ENCODE peak calls at places on chromosome 10, in four cellular contexts. H is keratinocyte, M is fibroblast of lung, K is ascending aorta. L is an unnamed sample.

GRCh38 chr10:78904196-78904595 is 164.6 kb upstream of the ZMIZ1 start:
- DNase-seq in K (no peak), M (no peak), H (no peak), L (no peak)

GRCh38 chr10:77898323-77899079 is 28.1 kb downstream of the DLG5 start:
- DNase-seq in M (no peak), K (no peak), H (peak; percentile 95), L (peak; percentile 58)

GRCh38 chr10:129505500-129506075 is 38.5 kb downstream of the MGMT start:
- DNase-seq in M (no peak), H (peak; percentile 49), K (no peak), L (no peak)

GRCh38 chr10:31393844-31394243 is 74.8 kb downstream of the ZEB1 start:
- DNase-seq in H (no peak), M (no peak), K (no peak), L (no peak)

GRCh38 chr10:28559661-28560060 is 26.7 kb downstream of the WAC start:
- DNase-seq in K (no peak), H (peak; percentile 40), M (no peak), L (no peak)

GRCh38 chr10:100993986-100994708 is 5.5 kb upstream of the LZTS2 start:
- DNase-seq in M (peak; percentile 55), H (no peak), K (no peak), L (no peak)

GRCh38 chr10:74079914-74080590 is 70.6 kb downstream of the AP3M1 start:
- DNase-seq in M (peak; percentile 29), K (no peak), H (no peak), L (no peak)

GRCh38 chr10:106573106-106573505 is 591.4 kb downstream of the SORCS1 start:
- DNase-seq in K (no peak), M (peak; percentile 68), H (no peak), L (no peak)

GRCh38 chr10:119483839-119484238 is 58.7 kb downstream of the RGS10 start:
- DNase-seq in H (no peak), K (no peak), M (no peak), L (no peak)

GRCh38 chr10:87095241-87095945 is 387 bp downstream of the SHLD2 start:
- DNase-seq in M (peak; percentile 86), H (no peak), K (peak; percentile 93), L (no peak)

DNA sequence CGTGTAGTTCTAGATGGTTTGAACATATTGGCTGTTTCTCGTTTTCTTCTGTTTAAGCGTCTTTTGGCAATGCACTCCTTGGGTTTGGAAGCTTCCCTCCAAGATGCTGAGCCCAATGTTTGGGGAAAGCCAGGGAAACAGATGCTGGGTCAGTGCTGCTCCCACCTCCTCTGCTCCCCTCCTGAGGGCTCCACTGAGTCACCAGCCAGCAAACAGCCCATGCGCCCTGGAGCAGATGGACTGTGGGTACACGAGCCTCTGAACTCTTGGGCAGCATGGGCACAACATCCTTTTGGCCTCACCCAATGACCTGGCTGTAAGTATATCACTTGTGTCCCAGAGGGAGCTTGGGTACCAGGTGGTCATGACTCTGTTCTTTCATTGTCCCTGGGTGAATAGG is 207.6 kb downstream of the BUB3 start:
- DNase-seq in K (no peak), H (no peak), M (no peak), L (no peak)
- H3K9me3 ChIP-seq in K (no peaks in the 10 kb centered on the region), H (no peaks in the 10 kb centered on the region), M (no peaks in the 10 kb centered on the region), L (no peaks in the 10 kb centered on the region)

GRCh38 chr10:70655316-70655715 is 17.0 kb upstream of the ADAMTS14 start:
- DNase-seq in K (no peak), H (no peak), M (no peak), L (no peak)
- H3K9me3 ChIP-seq in K (no peaks in the 10 kb centered on the region), H (peaks cover 1% of the 10 kb centered on the region), M (no peaks in the 10 kb centered on the region), L (peaks cover 28% of the 10 kb centered on the region)

GRCh38 chr10:130864951-130865350 is 446.6 kb downstream of the TCERG1L start:
- DNase-seq in H (no peak), M (no peak), K (no peak), L (no peak)

GRCh38 chr10:130863044-130863443 is 448.5 kb downstream of the TCERG1L start:
- DNase-seq in M (no peak), K (peak; percentile 37), H (no peak), L (no peak)

GRCh38 chr10:130862626-130863025 is 448.9 kb downstream of the TCERG1L start:
- DNase-seq in M (no peak), K (peak; percentile 27), H (no peak), L (no peak)

GRCh38 chr10:130859427-130859826 is 452.1 kb downstream of the TCERG1L start:
- DNase-seq in K (peak; percentile 31), H (no peak), M (no peak), L (no peak)

DNA sequence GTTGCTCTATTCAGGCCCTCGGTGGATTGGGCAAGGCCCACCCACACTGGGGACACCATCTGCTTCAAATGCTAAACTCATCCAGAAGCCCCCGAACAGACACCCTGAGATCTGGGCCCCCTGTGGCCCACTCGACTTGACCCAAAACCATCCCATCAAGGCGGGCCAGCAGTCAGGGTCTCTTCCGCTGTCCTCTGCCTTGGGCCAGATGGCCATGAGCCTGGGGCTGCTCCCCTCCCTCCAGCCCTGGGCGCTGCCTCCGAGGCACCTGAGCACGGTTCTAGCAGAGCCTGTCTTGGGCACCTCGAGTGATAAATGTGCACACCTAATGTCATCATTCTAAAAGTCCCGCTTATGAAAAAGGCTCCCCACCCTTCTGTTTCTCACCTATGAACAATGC is 449.4 kb downstream of the TCERG1L start:
- DNase-seq in H (no peak), K (peak; percentile 47), M (no peak), L (no peak)
- H3K9me3 ChIP-seq in H (peaks cover 19% of the 10 kb centered on the region), K (no peaks in the 10 kb centered on the region), M (no peaks in the 10 kb centered on the region), L (no peaks in the 10 kb centered on the region)

GRCh38 chr10:131847241-131847783 is 53.5 kb upstream of the PPP2R2D start:
- DNase-seq in K (peak; percentile 46), H (no peak), M (no peak), L (no peak)

GRCh38 chr10:131845505-131846223 is 55.1 kb upstream of the PPP2R2D start:
- DNase-seq in K (peak; percentile 41), H (no peak), M (no peak), L (no peak)

GRCh38 chr10:131844546-131845084 is 56.2 kb upstream of the PPP2R2D start:
- DNase-seq in M (no peak), K (peak; percentile 35), H (no peak), L (no peak)

GRCh38 chr10:131848296-131848695 is 52.5 kb upstream of the PPP2R2D start:
- DNase-seq in M (no peak), K (peak; percentile 50), H (no peak), L (no peak)

DNA sequence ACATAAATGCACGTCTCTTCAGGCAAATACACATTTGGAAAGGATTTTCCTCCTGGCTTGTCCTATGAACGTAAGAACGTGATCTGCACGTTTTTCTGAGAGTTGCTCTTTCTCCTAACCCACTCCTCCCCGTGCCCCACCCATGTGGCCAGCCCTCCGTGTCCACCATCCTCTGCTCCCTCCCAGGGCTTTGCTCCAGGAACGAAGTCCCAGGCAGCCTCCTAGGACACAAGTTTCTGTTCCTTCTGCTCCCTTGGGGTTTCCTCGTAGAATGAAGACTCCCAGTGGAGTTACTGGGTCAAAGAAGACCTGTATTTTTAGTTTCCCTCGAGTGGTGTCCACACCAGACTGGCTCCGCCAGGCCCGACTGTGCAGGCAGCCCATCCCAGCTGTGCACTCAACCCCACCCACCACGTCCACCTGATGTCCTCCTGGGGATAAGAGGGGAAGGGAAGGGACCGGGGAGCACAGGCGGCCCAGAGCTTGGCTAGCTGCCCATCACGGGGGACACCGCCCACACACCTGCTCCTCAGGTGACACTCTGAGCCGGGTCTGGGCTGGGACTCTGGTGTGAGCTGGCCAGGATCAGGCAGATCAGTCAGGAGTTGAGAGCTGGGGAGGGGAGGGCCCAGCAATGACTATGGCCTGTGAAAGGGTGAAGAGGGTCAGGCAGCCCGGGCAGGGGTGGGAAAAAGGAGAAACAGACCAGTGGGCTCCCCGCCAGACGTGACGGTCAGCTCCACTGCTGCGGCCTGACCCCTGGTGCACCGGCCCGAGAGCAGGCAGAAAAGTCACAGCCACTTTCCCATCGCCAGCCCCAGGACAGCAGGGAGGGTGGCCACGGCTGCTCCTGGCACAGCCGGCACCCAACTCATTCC is 54.3 kb upstream of the PPP2R2D start:
- DNase-seq in K (peak; percentile 60), M (no peak), H (no peak), L (no peak)
- H3K9me3 ChIP-seq in K (no peaks in the 10 kb centered on the region), M (no peaks in the 10 kb centered on the region), H (peaks cover 5% of the 10 kb centered on the region), L (no peaks in the 10 kb centered on the region)

GRCh38 chr10:29612657-29613056 is 22.1 kb downstream of the SVIL start:
- DNase-seq in H (no peak), M (no peak), K (no peak), L (no peak)

GRCh38 chr10:29613791-29614190 is 21.0 kb downstream of the SVIL start:
- DNase-seq in H (no peak), K (no peak), M (no peak), L (no peak)

GRCh38 chr10:29609696-29610095 is 25.1 kb downstream of the SVIL start:
- DNase-seq in M (no peak), H (no peak), K (peak; percentile 43), L (no peak)

GRCh38 chr10:29610876-29611647 is 23.7 kb downstream of the SVIL start:
- DNase-seq in M (no peak), K (peak; percentile 42), H (no peak), L (no peak)

GRCh38 chr10:29611796-29612381 is 22.9 kb downstream of the SVIL start:
- DNase-seq in K (no peak), H (no peak), M (no peak), L (no peak)
- H3K9me3 ChIP-seq in K (no peaks in the 10 kb centered on the region), H (peaks cover 2% of the 10 kb centered on the region), M (no peaks in the 10 kb centered on the region), L (peaks cover 26% of the 10 kb centered on the region)

GRCh38 chr10:62183857-62184805 is 84.5 kb downstream of the RTKN2 start:
- DNase-seq in M (no peak), H (no peak), K (no peak), L (no peak)
- H3K9me3 ChIP-seq in M (no peaks in the 10 kb centered on the region), H (no peaks in the 10 kb centered on the region), K (no peaks in the 10 kb centered on the region), L (no peaks in the 10 kb centered on the region)

GRCh38 chr10:131202964-131203363 is 108.6 kb downstream of the TCERG1L start:
- DNase-seq in K (no peak), H (no peak), M (no peak), L (no peak)

GRCh38 chr10:131205556-131205955 is 106.0 kb downstream of the TCERG1L start:
- DNase-seq in M (no peak), K (peak; percentile 21), H (no peak), L (no peak)

GRCh38 chr10:131206136-131206995 is 105.2 kb downstream of the TCERG1L start:
- DNase-seq in K (peak; percentile 48), M (no peak), H (no peak), L (no peak)

GRCh38 chr10:131203456-131204357 is 107.8 kb downstream of the TCERG1L start:
- DNase-seq in H (no peak), K (peak; percentile 30), M (no peak), L (no peak)

GRCh38 chr10:131204406-131205152 is 106.9 kb downstream of the TCERG1L start:
- DNase-seq in H (no peak), K (peak; percentile 42), M (no peak), L (no peak)
- H3K9me3 ChIP-seq in H (peaks cover 19% of the 10 kb centered on the region), K (no peaks in the 10 kb centered on the region), M (no peaks in the 10 kb centered on the region), L (peaks cover 3% of the 10 kb centered on the region)